ENCODE peak calls at places on chromosomes 6 and 20, in nine cellular contexts. D is body of pancreas; G is HFFc6; B is ELF-1; A is Right ventricle myocardium inferior; H is iris pigment epithelial cell; X is activated CD4-positive, alpha-beta T cell treated with anti-CD3 and anti-CD28 coated beads, Interleukin-2, amount 50 U/mL, for 4 hours; N is heart left ventricle; C is CD8-positive, alpha-beta T cell. T is an unnamed sample.
A peak's percentile ranks its signal among the peaks of the same experiment; 100 is the strongest.

GRCh38 chr6:54717849-54718455 is 128.6 kb upstream of the FAM83B start:
- DNase-seq in D (peak; percentile 89), G (peak; percentile 20), B (peak; percentile 27), A (no peak), H (peak; percentile 37), X (peak; percentile 13), N (no peak), C (peak; percentile 33), T (no peak)

GRCh38 chr20:37567671-37568588 is 40.3 kb upstream of the BLCAP start:
- DNase-seq in D (no peak), G (no peak), B (peak; percentile 57), A (no peak), H (peak; percentile 12), X (no peak), N (no peak), C (no peak), T (no peak)

GRCh38 chr20:54208492-54209044 is 681 bp downstream of the PFDN4 start:
- DNase-seq in D (no peak), G (peak; percentile 52), B (peak; percentile 48), A (no peak), H (peak; percentile 88), X (peak; percentile 16), N (no peak), C (no peak), T (no peak)

GRCh38 chr20:49699200-49699992 is 14.3 kb downstream of the B4GALT5 start:
- DNase-seq in D (no peak), G (peak; percentile 66), B (no peak), A (no peak), H (peak; percentile 82), X (no peak), N (no peak), C (no peak), T (no peak)

GRCh38 chr20:13425401-13425800 is 204.3 kb downstream of the ISM1 start:
- DNase-seq in D (peak; percentile 15), G (no peak), B (no peak), A (no peak), H (no peak), X (no peak), N (no peak), C (no peak), T (peak; percentile 15)

GRCh38 chr6:166579234-166579575 is 7.3 kb downstream of the RAMACL start:
- DNase-seq in D (no peak), G (no peak), B (no peak), A (no peak), H (no peak), X (no peak), N (no peak), C (no peak), T (no peak)

GRCh38 chr6:167683028-167683862 is 143.5 kb upstream of the AFDN start:
- DNase-seq in D (peak; percentile 72), G (no peak), B (no peak), A (no peak), H (peak; percentile 72), X (no peak), N (no peak), C (no peak), T (peak; percentile 73)

GRCh38 chr6:105804436-105804835 is 281.7 kb upstream of the PRDM1 start:
- DNase-seq in D (no peak), G (peak; percentile 86), B (no peak), A (no peak), H (peak; percentile 79), X (no peak), N (no peak), C (no peak), T (no peak)

GRCh38 chr6:36290668-36291620 is 21.1 kb downstream of the PNPLA1 start:
- DNase-seq in D (no peak), G (peak; percentile 20), B (no peak), A (peak; percentile 71), H (peak; percentile 73), X (no peak), N (no peak), C (no peak), T (no peak)

GRCh38 chr6:26321005-26321404 is 44.0 kb upstream of the BTN3A2 start:
- DNase-seq in D (no peak), G (no peak), B (no peak), A (no peak), H (no peak), X (no peak), N (no peak), C (no peak), T (no peak)

GRCh38 chr20:6381887-6382286 is 259.1 kb upstream of the FERMT1 start:
- DNase-seq in D (no peak), G (no peak), B (peak; percentile 20), A (no peak), H (peak; percentile 25), X (no peak), N (no peak), C (no peak), T (no peak)

GRCh38 chr6:15642276-15642675 is 20.6 kb downstream of the DTNBP1 start:
- DNase-seq in D (no peak), G (no peak), B (peak; percentile 44), A (no peak), H (no peak), X (no peak), N (no peak), C (no peak), T (no peak)

GRCh38 chr6:77072694-77073409 is 390.4 kb downstream of the HTR1B start:
- DNase-seq in D (peak; percentile 28), G (no peak), B (no peak), A (no peak), H (no peak), X (no peak), N (no peak), C (no peak), T (no peak)

GRCh38 chr20:63322146-63322922 is 29.3 kb downstream of the COL20A1 start:
- DNase-seq in D (no peak), G (no peak), B (no peak), A (peak; percentile 60), H (no peak), X (no peak), N (peak; percentile 62), C (no peak), T (no peak)

GRCh38 chr6:17358515-17358914 is 34.9 kb upstream of the CAP2 start:
- DNase-seq in D (no peak), G (no peak), B (no peak), A (no peak), H (no peak), X (no peak), N (no peak), C (no peak), T (no peak)

GRCh38 chr6:88165877-88166492 is at the start of gene CNR1:
- DNase-seq in D (peak; percentile 43), G (no peak), B (peak; percentile 76), A (peak; percentile 69), H (no peak), X (no peak), N (peak; percentile 71), C (no peak), T (peak; percentile 74)

GRCh38 chr6:84501315-84501714 is 263.1 kb downstream of the TBX18 start:
- DNase-seq in D (no peak), G (no peak), B (no peak), A (no peak), H (no peak), X (no peak), N (no peak), C (no peak), T (no peak)

GRCh38 chr6:67877288-67877687 is 757.8 kb upstream of the ADGRB3 start:
- DNase-seq in D (no peak), G (no peak), B (no peak), A (no peak), H (no peak), X (no peak), N (no peak), C (no peak), T (no peak)

GRCh38 chr6:113564401-113565161 is 292.6 kb upstream of the MARCKS start:
- DNase-seq in D (peak; percentile 87), G (peak; percentile 87), B (peak; percentile 96), A (peak; percentile 90), H (peak; percentile 83), X (no peak), N (peak; percentile 88), C (no peak), T (peak; percentile 88)

GRCh38 chr20:58286729-58287128 is 22.8 kb upstream of the RAB22A start:
- DNase-seq in D (no peak), G (no peak), B (no peak), A (no peak), H (no peak), X (no peak), N (no peak), C (no peak), T (no peak)

GRCh38 chr6:158707826-158708225 is 58.0 kb downstream of the SYTL3 start:
- DNase-seq in D (no peak), G (no peak), B (peak; percentile 23), A (no peak), H (peak; percentile 29), X (no peak), N (no peak), C (no peak), T (no peak)

GRCh38 chr20:8287328-8287727 is 155.3 kb downstream of the PLCB1 start:
- DNase-seq in D (no peak), G (no peak), B (no peak), A (no peak), H (no peak), X (no peak), N (no peak), C (no peak), T (no peak)

GRCh38 chr6:83252717-83253116 is 59.6 kb downstream of the RWDD2A start:
- DNase-seq in D (no peak), G (peak; percentile 56), B (no peak), A (no peak), H (peak; percentile 87), X (no peak), N (no peak), C (no peak), T (no peak)

GRCh38 chr6:47650553-47651432 is 47.6 kb upstream of the ADGRF4 start:
- DNase-seq in D (no peak), G (no peak), B (no peak), A (no peak), H (no peak), X (no peak), N (no peak), C (no peak), T (no peak)

GRCh38 chr6:53398541-53399344 is 50.0 kb upstream of the ELOVL5 start:
- DNase-seq in D (no peak), G (no peak), B (no peak), A (no peak), H (peak; percentile 26), X (no peak), N (no peak), C (no peak), T (no peak)

GRCh38 chr6:110999634-111000270 is 17.9 kb downstream of the RPF2 start:
- DNase-seq in D (no peak), G (peak; percentile 22), B (no peak), A (no peak), H (peak; percentile 48), X (no peak), N (no peak), C (no peak), T (no peak)

GRCh38 chr20:43681468-43681942 is 14.6 kb downstream of the MYBL2 start:
- DNase-seq in D (peak; percentile 89), G (no peak), B (no peak), A (no peak), H (no peak), X (no peak), N (no peak), C (no peak), T (no peak)

GRCh38 chr6:15501806-15502450 is 160.9 kb downstream of the DTNBP1 start:
- DNase-seq in D (peak; percentile 34), G (no peak), B (no peak), A (no peak), H (peak; percentile 80), X (no peak), N (peak; percentile 77), C (no peak), T (peak; percentile 73)

GRCh38 chr20:50987493-50988210 is 29.0 kb downstream of the MOCS3 start:
- DNase-seq in D (peak; percentile 79), G (peak; percentile 83), B (peak; percentile 91), A (no peak), H (peak; percentile 90), X (peak; percentile 48), N (no peak), C (peak; percentile 51), T (peak; percentile 51)

GRCh38 chr20:50450961-50451752 is 59.0 kb upstream of the PTPN1 start:
- DNase-seq in D (no peak), G (no peak), B (peak; percentile 90), A (no peak), H (peak; percentile 76), X (no peak), N (no peak), C (peak; percentile 23), T (peak; percentile 52)